ENCODE peak calls at places on chromosomes 5 and 9, in ten cellular contexts. A is stromal cell of bone marrow, L is transverse colon, Q is nephron progenitor cell, K is fibroblast of lung, Y is GM04504, H is GM03348, W is IMR-90, E is neural progenitor cell, J is NCI-H2081 treated with DMSO at 0.1 percent for 48 hours. X is an unnamed sample.

GRCh38 chr5:30596495-30597064 is 596.9 kb upstream of the CDH6 start:
- DNase-seq in A (no peak), K (no peak), E (no peak), J (no peak), L (no peak), H (no peak), Q (no peak), Y (no peak), W (no peak), X (no peak)

GRCh38 chr5:76801159-76801802 is 17.5 kb upstream of the F2RL1 start:
- DNase-seq in K (peak; percentile 81), L (no peak), J (no peak), E (no peak), A (peak; percentile 71), Y (no peak), H (peak; percentile 76), W (peak; percentile 89), Q (no peak), X (no peak)

GRCh38 chr5:109788596-109788995 is 98.9 kb downstream of the MAN2A1 start:
- DNase-seq in E (no peak), W (no peak), K (no peak), H (no peak), L (no peak), J (no peak), Y (no peak), A (no peak), Q (no peak), X (no peak)

GRCh38 chr5:132265336-132266030 is 8.0 kb downstream of the PDLIM4 start:
- DNase-seq in L (peak; percentile 73), J (no peak), A (peak; percentile 97), K (peak; percentile 94), H (peak; percentile 95), Y (peak; percentile 97), W (peak; percentile 96), Q (peak; percentile 51), E (no peak), X (peak; percentile 54)

GRCh38 chr9:33263131-33263935 is 1.2 kb downstream of the BAG1 start:
- DNase-seq in Y (no peak), Q (no peak), J (no peak), K (peak; percentile 34), E (peak; percentile 39), W (no peak), L (no peak), H (peak; percentile 33), A (peak; percentile 5), X (no peak)

GRCh38 chr9:136587145-136587943 is 41.5 kb upstream of the NOTCH1 start:
- DNase-seq in Y (no peak), H (peak; percentile 78), A (no peak), K (peak; percentile 67), J (no peak), Q (peak; percentile 90), E (peak; percentile 93), W (peak; percentile 48), L (peak; percentile 65), X (peak; percentile 60)

GRCh38 chr5:179869101-179869500 is 10.5 kb upstream of the MRNIP start:
- DNase-seq in H (no peak), K (no peak), J (no peak), A (no peak), L (no peak), W (no peak), E (peak; percentile 64), Y (no peak), Q (no peak), X (no peak)

GRCh38 chr5:124867064-124867707 is 120.7 kb upstream of the ZNF608 start:
- DNase-seq in Y (peak; percentile 80), Q (no peak), K (no peak), E (no peak), H (peak; percentile 33), L (no peak), A (peak; percentile 58), W (peak; percentile 37), J (no peak), X (no peak)

GRCh38 chr9:113492343-113493079 is 29.0 kb downstream of the RGS3 start:
- DNase-seq in L (no peak), K (peak; percentile 46), W (peak; percentile 36), A (peak; percentile 28), Q (no peak), E (no peak), H (no peak), J (no peak), Y (no peak), X (no peak)

GRCh38 chr9:90724880-90725279 is 76.7 kb upstream of the SYK start:
- DNase-seq in K (no peak), Y (no peak), E (no peak), L (no peak), W (no peak), A (no peak), H (no peak), Q (no peak), J (no peak), X (no peak)

GRCh38 chr5:159851053-159851452 is 65.2 kb upstream of the ADRA1B start:
- DNase-seq in E (no peak), W (peak; percentile 17), L (no peak), K (no peak), A (no peak), Q (no peak), J (no peak), H (no peak), Y (no peak), X (no peak)

GRCh38 chr9:94918038-94918753 is 191.7 kb downstream of the AOPEP start:
- DNase-seq in Y (no peak), A (no peak), W (no peak), Q (no peak), L (no peak), K (no peak), E (no peak), H (no peak), J (no peak), X (no peak)

GRCh38 chr9:95462419-95463121 is 54.2 kb downstream of the PTCH1 start:
- DNase-seq in A (peak; percentile 36), W (peak; percentile 94), L (peak; percentile 84), Y (peak; percentile 77), K (peak; percentile 94), J (peak; percentile 22), H (peak; percentile 90), Q (peak; percentile 63), E (peak; percentile 70), X (peak; percentile 78)

GRCh38 chr5:178230879-178231735 is 1.5 kb downstream of the PHYKPL start:
- DNase-seq in L (peak; percentile 65), Q (no peak), K (peak; percentile 48), E (no peak), Y (peak; percentile 47), A (peak; percentile 51), W (peak; percentile 51), H (peak; percentile 42), J (no peak), X (no peak)

GRCh38 chr9:87880116-87880515 is 2.6 kb upstream of the SPATA31E1 start:
- DNase-seq in Q (no peak), Y (no peak), J (no peak), E (no peak), W (peak; percentile 63), A (no peak), H (no peak), K (no peak), L (no peak), X (peak; percentile 7)

GRCh38 chr5:15266841-15267240 is 233.1 kb upstream of the FBXL7 start:
- DNase-seq in A (no peak), E (no peak), Y (no peak), Q (no peak), K (no peak), H (no peak), J (no peak), L (no peak), W (no peak), X (no peak)

GRCh38 chr9:87676976-87677775 is 48.7 kb upstream of the CTSL start:
- DNase-seq in A (no peak), Y (no peak), L (no peak), Q (no peak), W (peak; percentile 4), J (no peak), H (no peak), K (no peak), E (no peak), X (peak; percentile 68)

GRCh38 chr5:154653764-154654483 is 101.3 kb upstream of the LARP1 start:
- DNase-seq in H (peak; percentile 36), L (no peak), Y (no peak), J (no peak), Q (no peak), E (no peak), W (no peak), A (no peak), K (no peak), X (no peak)

GRCh38 chr5:108747111-108748009 is at the start of gene FER:
- DNase-seq in H (peak; percentile 56), K (peak; percentile 74), E (peak; percentile 18), J (no peak), Q (no peak), A (peak; percentile 48), W (peak; percentile 79), L (no peak), Y (no peak), X (peak; percentile 14)

GRCh38 chr5:52856564-52856963 is 68.8 kb downstream of the ITGA1 start:
- DNase-seq in Y (no peak), J (no peak), L (no peak), Q (no peak), H (peak; percentile 9), K (no peak), E (no peak), A (no peak), W (peak; percentile 72), X (no peak)

GRCh38 chr9:116490321-116490720 is 196.8 kb upstream of the TRIM32 start:
- DNase-seq in Y (no peak), A (no peak), W (peak; percentile 34), E (no peak), Q (no peak), J (no peak), H (no peak), L (no peak), K (no peak), X (no peak)

GRCh38 chr5:54761213-54761701 is 224.1 kb downstream of the ESM1 start:
- DNase-seq in Y (peak; percentile 98), A (peak; percentile 93), Q (no peak), K (peak; percentile 98), J (no peak), E (no peak), L (no peak), W (peak; percentile 95), H (peak; percentile 79), X (no peak)

GRCh38 chr5:153629496-153629895 is 139.0 kb downstream of the GRIA1 start:
- DNase-seq in W (no peak), K (peak; percentile 54), Q (no peak), Y (no peak), E (no peak), A (no peak), H (no peak), L (no peak), J (no peak), X (no peak)

GRCh38 chr9:6889868-6890267 is 132.1 kb downstream of the KDM4C start:
- DNase-seq in E (no peak), K (no peak), H (no peak), J (no peak), W (no peak), A (no peak), Q (no peak), L (no peak), Y (no peak), X (no peak)

GRCh38 chr5:92353107-92354030 is 970.3 kb upstream of the ARRDC3 start:
- DNase-seq in A (no peak), E (no peak), J (no peak), Q (no peak), Y (peak; percentile 53), K (peak; percentile 68), L (no peak), W (peak; percentile 64), H (peak; percentile 7), X (no peak)

GRCh38 chr5:8683528-8683927 is 814.6 kb downstream of the MTRR start:
- DNase-seq in K (no peak), J (peak; percentile 42), Q (no peak), H (no peak), L (no peak), E (no peak), A (no peak), W (no peak), Y (no peak), X (no peak)

GRCh38 chr5:135028791-135029467 is 5.1 kb downstream of the PITX1 start:
- DNase-seq in Y (no peak), L (no peak), K (no peak), E (peak; percentile 68), Q (no peak), H (no peak), A (no peak), W (no peak), J (no peak), X (no peak)

GRCh38 chr9:6198251-6198650 is 17.4 kb upstream of the IL33 start:
- DNase-seq in H (no peak), Q (no peak), E (no peak), K (no peak), A (no peak), W (no peak), L (no peak), J (no peak), Y (no peak), X (no peak)

X was measured in mucosa of gallbladder.